ENCODE peak calls at places on chromosome 11, in nine cellular contexts. E, T, P, X, R, Z, V, D and B are unnamed samples.

GRCh38 chr11:11157201-11157600 is 195.8 kb downstream of the CSNK2A3 start:
- DNase-seq in E (peak), T (no peak), P (peak), X (peak), R (peak), Z (no peak), V (peak), D (peak), B (no peak)

GRCh38 chr11:11916981-11917399 is 75.2 kb downstream of the USP47 start:
- DNase-seq in E (peak), T (no peak), P (no peak), X (peak), R (peak), Z (no peak), V (no peak), D (no peak), B (no peak)

GRCh38 chr11:28417601-28418323 is 309.6 kb downstream of the METTL15 start:
- DNase-seq in E (no peak), T (no peak), P (no peak), X (no peak), R (no peak), Z (no peak), V (no peak), D (no peak), B (no peak)

GRCh38 chr11:46234261-46234660 is 43.2 kb upstream of the CREB3L1 start:
- DNase-seq in E (no peak), T (no peak), P (no peak), X (no peak), R (no peak), Z (no peak), V (no peak), D (peak), B (no peak)

GRCh38 chr11:20658135-20658534 is 11.3 kb upstream of the NELL1 start:
- DNase-seq in E (no peak), T (no peak), P (no peak), X (no peak), R (no peak), Z (no peak), V (no peak), D (no peak), B (no peak)

GRCh38 chr11:112321521-112322172 is 61.0 kb upstream of the PLET1 start:
- DNase-seq in E (peak), T (no peak), P (no peak), X (peak), R (peak), Z (peak), V (peak), D (no peak), B (no peak)

GRCh38 chr11:3086114-3086513 is 28.9 kb upstream of the CARS1 start:
- DNase-seq in E (no peak), T (no peak), P (no peak), X (no peak), R (no peak), Z (no peak), V (no peak), D (no peak), B (no peak)

GRCh38 chr11:134120921-134121526 is 52.2 kb downstream of the JAM3 start:
- DNase-seq in E (no peak), T (no peak), P (no peak), X (peak), R (peak), Z (no peak), V (no peak), D (no peak), B (no peak)

GRCh38 chr11:101555366-101555765 is 28.4 kb downstream of the TRPC6 start:
- DNase-seq in E (no peak), T (no peak), P (no peak), X (peak), R (peak), Z (no peak), V (no peak), D (no peak), B (no peak)

GRCh38 chr11:20110908-20111669 is 49.2 kb downstream of the DBX1 start:
- DNase-seq in E (peak), T (no peak), P (peak), X (peak), R (peak), Z (no peak), V (peak), D (peak), B (peak)

GRCh38 chr11:61062181-61062955 is 39.9 kb upstream of the CD5 start:
- DNase-seq in E (no peak), T (no peak), P (no peak), X (no peak), R (no peak), Z (no peak), V (no peak), D (no peak), B (no peak)

GRCh38 chr11:33703771-33704170 is 3.1 kb upstream of the C11orf91 start:
- DNase-seq in E (no peak), T (no peak), P (no peak), X (peak), R (no peak), Z (no peak), V (no peak), D (no peak), B (no peak)

GRCh38 chr11:2528301-2529050 is 83.7 kb downstream of the KCNQ1 start:
- DNase-seq in E (no peak), T (peak), P (no peak), X (no peak), R (no peak), Z (peak), V (no peak), D (no peak), B (no peak)

GRCh38 chr11:46302866-46303265 is 25.4 kb downstream of the CREB3L1 start:
- DNase-seq in E (no peak), T (no peak), P (no peak), X (no peak), R (no peak), Z (no peak), V (no peak), D (no peak), B (no peak)

GRCh38 chr11:79438631-79439429 is 2.0 kb downstream of the TENM4 start:
- DNase-seq in E (no peak), T (no peak), P (no peak), X (peak), R (peak), Z (peak), V (no peak), D (peak), B (no peak)

GRCh38 chr11:1436468-1437030 is 46.8 kb downstream of the BRSK2 start:
- DNase-seq in E (no peak), T (no peak), P (no peak), X (no peak), R (no peak), Z (no peak), V (no peak), D (no peak), B (no peak)

GRCh38 chr11:36363361-36364272 is 67.5 kb downstream of the PRR5L start:
- DNase-seq in E (no peak), T (no peak), P (no peak), X (no peak), R (no peak), Z (no peak), V (no peak), D (peak), B (no peak)

GRCh38 chr11:106495046-106495445 is 417.6 kb downstream of the AASDHPPT start:
- DNase-seq in E (no peak), T (no peak), P (no peak), X (peak), R (peak), Z (no peak), V (no peak), D (no peak), B (no peak)

GRCh38 chr11:70568504-70569172 is 170.3 kb downstream of the CTTN start:
- DNase-seq in E (no peak), T (no peak), P (peak), X (peak), R (peak), Z (no peak), V (no peak), D (peak), B (no peak)

GRCh38 chr11:313304-313786 is 495 bp upstream of the IFITM1 start:
- DNase-seq in E (no peak), T (no peak), P (no peak), X (peak), R (no peak), Z (peak), V (no peak), D (no peak), B (no peak)

GRCh38 chr11:48052183-48053040 is 72.1 kb downstream of the PTPRJ start:
- DNase-seq in E (no peak), T (no peak), P (no peak), X (peak), R (peak), Z (no peak), V (peak), D (peak), B (no peak)

GRCh38 chr11:134142536-134142935 is 73.7 kb downstream of the JAM3 start:
- DNase-seq in E (no peak), T (no peak), P (no peak), X (peak), R (peak), Z (no peak), V (no peak), D (no peak), B (no peak)

GRCh38 chr11:36075053-36075452 is 131.2 kb downstream of the LDLRAD3 start:
- DNase-seq in E (no peak), T (no peak), P (no peak), X (peak), R (peak), Z (no peak), V (no peak), D (no peak), B (no peak)

GRCh38 chr11:70067591-70068341 is 10.4 kb upstream of the ANO1 start:
- DNase-seq in E (no peak), T (peak), P (peak), X (no peak), R (no peak), Z (no peak), V (peak), D (peak), B (no peak)

GRCh38 chr11:44852159-44852707 is 98.5 kb downstream of the TP53I11 start:
- DNase-seq in E (no peak), T (no peak), P (no peak), X (peak), R (no peak), Z (no peak), V (no peak), D (no peak), B (no peak)

GRCh38 chr11:11706022-11706421 is 84.2 kb upstream of the GALNT18 start:
- DNase-seq in E (no peak), T (no peak), P (no peak), X (peak), R (no peak), Z (no peak), V (peak), D (no peak), B (no peak)

GRCh38 chr11:73240190-73240781 is 22.2 kb downstream of the P2RY2 start:
- DNase-seq in E (no peak), T (no peak), P (no peak), X (peak), R (peak), Z (peak), V (no peak), D (peak), B (no peak)

GRCh38 chr11:108606495-108607160 is 13.1 kb upstream of the EXPH5 start:
- DNase-seq in E (no peak), T (no peak), P (no peak), X (peak), R (no peak), Z (no peak), V (no peak), D (no peak), B (no peak)

GRCh38 chr11:116865696-116866095 is 28.3 kb upstream of the APOA1 start:
- DNase-seq in E (no peak), T (no peak), P (no peak), X (peak), R (no peak), Z (no peak), V (no peak), D (no peak), B (no peak)

GRCh38 chr11:4025248-4025956 is 69.2 kb upstream of the RRM1 start:
- DNase-seq in E (no peak), T (no peak), P (no peak), X (peak), R (peak), Z (no peak), V (no peak), D (no peak), B (no peak)

GRCh38 chr11:114316980-114317675 is 20.9 kb downstream of the NNMT start:
- DNase-seq in E (no peak), T (no peak), P (no peak), X (no peak), R (no peak), Z (no peak), V (no peak), D (no peak), B (no peak)

GRCh38 chr11:114319716-114320328 is 23.6 kb downstream of the NNMT start:
- DNase-seq in E (no peak), T (no peak), P (no peak), X (no peak), R (no peak), Z (no peak), V (no peak), D (no peak), B (no peak)

GRCh38 chr11:114315749-114316368 is 19.7 kb downstream of the NNMT start:
- DNase-seq in E (peak), T (no peak), P (no peak), X (no peak), R (no peak), Z (no peak), V (no peak), D (no peak), B (no peak)

GRCh38 chr11:114318361-114318760 is 22.2 kb downstream of the NNMT start:
- DNase-seq in E (no peak), T (no peak), P (no peak), X (no peak), R (no peak), Z (no peak), V (no peak), D (no peak), B (no peak)

DNA sequence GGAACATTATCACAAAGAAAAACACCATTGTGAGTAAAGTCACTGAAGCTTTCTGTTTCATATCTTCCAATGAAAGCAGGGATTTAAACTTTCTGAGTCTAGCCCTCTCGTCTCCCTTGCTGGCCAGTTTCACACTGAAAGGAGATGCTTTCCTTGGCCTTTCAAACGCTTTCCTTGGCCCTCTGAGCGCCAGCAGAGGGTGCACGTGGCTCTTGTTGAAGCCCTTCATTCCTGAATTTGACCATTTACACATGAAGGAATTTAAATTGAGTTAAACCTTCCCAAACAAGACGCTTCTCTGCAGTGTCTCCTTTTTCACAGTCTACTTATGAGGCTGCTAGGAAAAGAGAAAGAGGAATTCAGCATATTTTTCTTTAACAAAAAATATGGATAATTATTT is 21.5 kb downstream of the NNMT start:
- DNase-seq in E (no peak), T (no peak), P (peak), X (peak), R (peak), Z (no peak), V (peak), D (peak), B (no peak)
- TF ChIP-seq CTCF in E (no peak), T (no peak), P (peak), X (peak), R (peak), Z (no peak), V (peak), D (peak), B (peak)

GRCh38 chr11:126874831-126875230 is 125.7 kb downstream of the KIRREL3 start:
- DNase-seq in E (no peak), T (no peak), P (no peak), X (no peak), R (no peak), Z (no peak), V (no peak), D (no peak), B (no peak)
- TF ChIP-seq CTCF in E (no peak), T (no peak), P (no peak), X (no peak), R (peak), Z (no peak), V (no peak), D (peak), B (no peak)

DNA sequence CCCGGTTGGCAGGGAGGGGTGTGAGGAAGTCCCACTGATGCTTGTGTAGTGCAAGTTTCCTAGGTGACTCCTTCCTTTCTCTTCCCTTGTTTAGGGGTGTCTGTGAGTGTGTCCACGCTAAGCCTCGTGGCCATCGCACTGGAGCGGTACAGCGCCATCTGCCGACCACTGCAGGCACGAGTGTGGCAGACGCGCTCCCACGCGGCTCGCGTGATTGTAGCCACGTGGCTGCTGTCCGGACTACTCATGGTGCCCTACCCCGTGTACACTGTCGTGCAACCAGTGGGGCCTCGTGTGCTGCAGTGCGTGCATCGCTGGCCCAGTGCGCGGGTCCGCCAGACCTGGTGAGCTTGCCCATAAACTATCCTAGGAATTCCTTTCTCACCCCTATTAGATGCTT is 10.4 kb downstream of the CCKBR start:
- DNase-seq in E (no peak), T (no peak), P (no peak), X (no peak), R (no peak), Z (no peak), V (no peak), D (no peak), B (no peak)
- TF ChIP-seq CTCF in E (peak), T (no peak), P (no peak), X (no peak), R (no peak), Z (no peak), V (peak), D (peak), B (no peak)

GRCh38 chr11:126790550-126790981 is 210.0 kb downstream of the KIRREL3 start:
- DNase-seq in E (no peak), T (no peak), P (no peak), X (peak), R (peak), Z (no peak), V (no peak), D (no peak), B (no peak)
- TF ChIP-seq CTCF in E (no peak), T (no peak), P (no peak), X (peak), R (peak), Z (no peak), V (no peak), D (peak), B (no peak)

DNA sequence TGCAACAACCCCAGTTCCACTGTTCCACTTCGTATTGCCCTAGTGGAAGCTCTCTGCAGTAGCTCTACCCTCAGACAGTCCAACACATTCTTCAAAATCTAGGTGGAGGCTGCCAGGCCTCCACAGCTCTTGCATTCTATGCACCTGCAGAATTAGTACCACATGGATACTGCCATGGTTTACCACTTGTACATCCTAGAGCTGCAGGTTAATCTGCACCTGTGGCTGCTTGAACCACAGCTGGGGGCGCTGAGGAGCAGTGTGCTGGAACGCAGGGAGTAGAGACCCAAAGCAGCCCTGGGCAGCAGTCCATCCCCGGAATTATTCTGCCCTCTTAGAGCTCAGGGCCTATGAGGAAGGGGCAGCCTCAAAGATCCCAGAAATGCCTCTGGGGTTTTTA is 4.3 kb upstream of the CTSC start:
- DNase-seq in E (no peak), T (no peak), P (no peak), X (no peak), R (no peak), Z (no peak), V (no peak), D (no peak), B (no peak)
- TF ChIP-seq CTCF in E (peak), T (no peak), P (no peak), X (no peak), R (no peak), Z (no peak), V (no peak), D (no peak), B (no peak)

DNA sequence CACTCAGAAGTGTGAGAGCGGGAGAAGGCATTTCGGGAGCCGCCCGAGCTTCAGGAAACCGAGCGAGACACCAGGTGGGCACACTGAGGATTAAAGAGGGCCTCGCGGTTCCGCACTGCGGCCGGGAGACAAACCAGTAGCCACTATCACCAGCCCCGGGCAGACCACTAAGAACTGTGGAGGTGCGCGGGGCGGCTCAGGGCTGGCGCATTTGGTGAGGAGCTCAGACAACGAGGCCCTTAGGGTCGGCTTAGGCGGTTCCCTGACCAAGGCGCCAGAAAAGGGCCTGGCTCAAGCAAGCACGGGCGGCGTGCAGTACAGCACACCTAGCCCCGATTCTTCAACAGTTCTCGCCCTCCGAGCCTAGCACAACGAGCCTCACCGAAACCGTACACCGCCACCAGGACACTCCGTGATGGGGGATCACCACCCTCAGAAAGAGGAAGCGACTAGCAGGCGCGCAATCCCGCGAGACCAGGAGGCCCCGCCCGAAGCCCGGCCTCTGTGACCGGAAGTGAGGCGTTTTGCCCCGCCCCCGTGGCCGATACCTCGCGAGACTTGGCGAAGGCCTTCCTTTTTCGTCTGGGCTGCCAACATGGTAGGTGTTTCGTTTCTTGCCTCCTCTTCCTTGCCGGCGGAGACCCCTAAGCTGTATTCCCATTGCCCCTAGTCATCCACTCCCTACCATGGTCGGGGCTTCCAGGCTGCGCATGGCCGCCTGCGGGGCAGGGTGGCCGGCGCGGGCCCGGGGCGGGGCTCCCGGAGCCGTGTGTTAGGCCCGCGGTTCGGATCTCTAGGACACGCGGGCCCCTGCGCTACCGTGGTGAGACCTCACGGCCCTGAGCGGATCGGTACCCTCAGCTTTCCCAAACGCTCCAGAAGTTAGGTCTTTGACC is at the start of the genes RPL27A and TRIM66:
- DNase-seq in E (peak), T (peak), P (peak), X (peak), R (peak), Z (peak), V (peak), D (peak), B (peak)
- TF ChIP-seq CTCF in E (peak), T (no peak), P (peak), X (no peak), R (no peak), Z (no peak), V (no peak), D (no peak), B (no peak)

GRCh38 chr11:132942611-132943324 is 589.5 kb downstream of the OPCML start:
- DNase-seq in E (no peak), T (no peak), P (peak), X (no peak), R (peak), Z (no peak), V (no peak), D (no peak), B (no peak)
- TF ChIP-seq CTCF in E (no peak), T (no peak), P (peak), X (no peak), R (peak), Z (no peak), V (no peak), D (no peak), B (peak)